ENCODE peak calls at places on chromosome 15, in ten cellular contexts. J is hepatocyte, E is tibial artery, F is OCI-LY7, M is fibroblast of lung, K is HepG2, V is mammary epithelial cell, C is brain microvascular endothelial cell, T is sigmoid colon, P is AG04450. O is an unnamed sample.

GRCh38 chr15:48102167-48102566 is 18.6 kb upstream of the SLC24A5 start:
- DNase-seq in P (no peak), M (no peak), K (no peak), T (no peak), F (no peak), V (no peak), J (no peak), C (no peak), E (no peak), O (no peak)

GRCh38 chr15:45550436-45550835 is 27.9 kb upstream of the SLC30A4 start:
- DNase-seq in M (peak; percentile 27), E (no peak), C (peak; percentile 15), P (no peak), J (no peak), K (no peak), V (peak; percentile 11), T (no peak), F (no peak), O (no peak)

GRCh38 chr15:88664151-88664778 is 25.4 kb downstream of the ISG20 start:
- DNase-seq in E (no peak), J (no peak), P (no peak), V (no peak), T (peak; percentile 55), C (no peak), M (peak; percentile 47), K (no peak), F (peak; percentile 73), O (peak; percentile 42)

GRCh38 chr15:58247803-58248503 is 109.8 kb downstream of the AQP9 start:
- DNase-seq in E (peak; percentile 88), K (no peak), F (no peak), P (no peak), J (no peak), C (no peak), T (no peak), V (no peak), M (no peak), O (no peak)

GRCh38 chr15:90037510-90037860 is 36.4 kb downstream of the ZNF710 start:
- DNase-seq in F (no peak), T (no peak), M (peak; percentile 39), V (no peak), J (no peak), K (peak; percentile 37), C (peak; percentile 70), E (no peak), P (peak; percentile 37), O (no peak)

GRCh38 chr15:85073556-85074194 is 92.0 kb downstream of the PDE8A start:
- DNase-seq in J (no peak), K (no peak), V (peak; percentile 55), P (no peak), E (no peak), F (no peak), C (peak; percentile 22), T (no peak), M (no peak), O (no peak)

GRCh38 chr15:48834756-48835155 is 23.9 kb upstream of the CEP152 start:
- DNase-seq in C (no peak), V (no peak), P (no peak), F (no peak), J (no peak), T (no peak), M (no peak), E (no peak), K (no peak), O (no peak)

GRCh38 chr15:81939604-81940440 is 106.0 kb downstream of the MEX3B start:
- DNase-seq in K (peak; percentile 19), E (no peak), V (peak; percentile 53), P (peak; percentile 24), C (peak; percentile 84), M (peak; percentile 80), F (peak; percentile 67), J (no peak), T (no peak), O (peak; percentile 45)

GRCh38 chr15:100198442-100198841 is 143.3 kb downstream of the ADAMTS17 start:
- DNase-seq in J (no peak), C (no peak), E (no peak), M (no peak), V (no peak), P (no peak), T (no peak), F (no peak), K (no peak), O (no peak)

GRCh38 chr15:35427091-35427490 is 118.9 kb downstream of the DPH6 start:
- DNase-seq in E (no peak), T (no peak), C (peak; percentile 58), K (no peak), F (no peak), P (peak; percentile 27), M (peak; percentile 78), J (peak; percentile 4), V (peak; percentile 46), O (no peak)

GRCh38 chr15:58066042-58066867 is 744 bp upstream of the ALDH1A2 start:
- DNase-seq in T (peak; percentile 71), V (peak; percentile 43), C (peak; percentile 6), E (peak; percentile 69), J (peak; percentile 87), F (peak; percentile 9), M (peak; percentile 43), K (peak; percentile 1), P (no peak), O (peak; percentile 48)

GRCh38 chr15:90497912-90498311 is 31.8 kb upstream of the CRTC3 start:
- DNase-seq in K (no peak), C (no peak), F (no peak), E (no peak), V (no peak), J (peak; percentile 64), P (no peak), M (no peak), T (no peak), O (peak; percentile 36)

GRCh38 chr15:88834211-88834812 is 31.1 kb downstream of the ACAN start:
- DNase-seq in P (no peak), C (peak; percentile 21), V (peak; percentile 81), M (peak; percentile 50), K (no peak), F (peak; percentile 16), E (peak; percentile 83), T (no peak), J (peak; percentile 59), O (peak; percentile 16)

GRCh38 chr15:89115547-89115946 is 27.3 kb downstream of the ABHD2 start:
- DNase-seq in T (no peak), J (peak; percentile 71), C (no peak), F (peak; percentile 32), P (no peak), E (peak; percentile 62), M (no peak), K (no peak), V (no peak), O (peak; percentile 94)

GRCh38 chr15:32099097-32099496 is 68.8 kb downstream of the CHRNA7 start:
- DNase-seq in M (no peak), V (no peak), P (no peak), J (no peak), K (no peak), T (no peak), E (no peak), C (no peak), F (no peak), O (no peak)

GRCh38 chr15:36965561-36966342 is 134.6 kb downstream of the MEIS2 start:
- DNase-seq in V (no peak), M (peak; percentile 21), E (no peak), F (no peak), P (no peak), K (no peak), T (no peak), C (no peak), J (no peak), O (no peak)

DNA sequence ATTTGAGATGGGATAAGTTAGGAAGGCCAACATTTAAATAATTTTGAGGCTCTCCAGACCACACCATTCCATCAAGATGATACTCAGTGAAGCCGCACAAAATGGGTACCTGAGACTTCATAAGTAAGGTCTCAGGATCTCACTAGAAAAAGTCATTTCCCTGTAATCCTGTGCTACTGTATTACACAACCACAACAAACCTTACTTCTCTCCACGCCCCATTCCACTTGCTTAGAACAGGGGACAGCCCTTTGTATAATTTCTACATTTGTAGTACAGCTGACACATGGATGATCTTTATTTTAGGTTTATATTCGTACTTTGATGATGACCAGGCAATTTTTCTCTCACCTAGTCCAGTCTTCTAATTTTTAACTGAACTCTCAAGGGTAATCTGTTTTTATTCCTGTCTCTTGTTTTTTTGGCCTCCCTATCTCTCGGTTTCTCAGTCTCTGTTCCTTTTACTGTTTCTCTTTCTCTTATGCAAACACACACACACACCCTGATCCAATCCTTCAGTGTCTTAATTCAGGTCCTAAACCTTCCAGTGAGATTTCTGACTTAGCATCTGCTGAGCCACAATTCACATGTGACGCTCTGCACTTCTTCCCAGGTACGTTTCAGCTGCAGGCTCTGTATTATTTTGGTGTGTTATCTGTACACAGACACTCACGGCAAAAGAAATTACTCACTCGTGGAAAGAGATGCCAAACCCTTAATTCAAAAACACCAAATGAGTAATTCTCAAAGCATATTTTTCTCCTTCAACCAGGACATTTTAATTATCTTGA is 223.2 kb upstream of the THBS1 start:
- DNase-seq in T (no peak), C (no peak), E (no peak), P (no peak), J (no peak), F (no peak), K (no peak), M (no peak), V (no peak), O (no peak)
- H3K27ac ChIP-seq in T (peak overlapping the region; percentile 61), C (no peak overlapping the region), E (peak overlapping the region; percentile 55), P (no peak overlapping the region), J (peak overlapping the region; percentile 59), F (no peak overlapping the region), K (no peak overlapping the region), M (no peak overlapping the region), V (no peak overlapping the region), O (no peak overlapping the region)

DNA sequence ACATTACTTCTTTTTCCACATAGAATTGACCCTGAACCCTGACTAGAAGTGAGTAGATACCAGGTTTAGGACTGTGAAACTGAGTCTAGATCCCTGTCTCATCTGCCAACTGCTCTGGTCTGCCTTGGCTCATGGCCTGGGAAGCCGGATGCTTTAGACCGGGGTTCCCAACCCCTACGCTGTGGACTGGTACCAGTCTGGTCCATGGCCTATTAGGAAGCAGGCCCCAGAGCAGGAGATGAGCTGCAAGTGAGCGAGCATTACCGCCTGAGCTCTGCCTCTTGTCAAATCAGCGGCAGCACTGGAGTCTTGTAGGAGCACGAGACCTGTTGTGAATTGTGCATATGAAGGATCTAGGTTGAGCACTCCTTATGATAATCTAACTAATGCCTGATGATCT is 734.2 kb downstream of the AGBL1 start:
- DNase-seq in F (no peak), T (no peak), E (no peak), J (no peak), C (no peak), K (no peak), V (no peak), M (no peak), P (no peak), O (no peak)
- H3K27ac ChIP-seq in F (no peak overlapping the region), T (no peak overlapping the region), E (no peak overlapping the region), J (no peak overlapping the region), C (no peak overlapping the region), K (no peak overlapping the region), V (no peak overlapping the region), M (no peak overlapping the region), P (no peak overlapping the region), O (no peak overlapping the region)

GRCh38 chr15:74174966-74175270 is 1.4 kb downstream of the ISLR start:
- DNase-seq in F (no peak), P (no peak), C (no peak), E (peak; percentile 76), V (no peak), J (no peak), M (no peak), T (no peak), K (no peak), O (no peak)
- H3K27ac ChIP-seq in F (no peak overlapping the region), P (no peak overlapping the region), C (no peak overlapping the region), E (peak overlapping the region; percentile 92), V (no peak overlapping the region), J (peak overlapping the region; percentile 95), M (no peak overlapping the region), T (peak overlapping the region; percentile 85), K (no peak overlapping the region), O (no peak overlapping the region)

GRCh38 chr15:62896380-62896866 is 146.1 kb upstream of the TPM1 start:
- DNase-seq in M (no peak), P (no peak), F (no peak), E (no peak), K (peak; percentile 39), C (peak; percentile 31), T (no peak), V (peak; percentile 86), J (no peak), O (no peak)
- H3K27ac ChIP-seq in M (peak overlapping the region; percentile 77), P (peak overlapping the region; percentile 100), F (no peak overlapping the region), E (peak overlapping the region; percentile 70), K (peak overlapping the region; percentile 63), C (peak overlapping the region; percentile 100), T (peak overlapping the region; percentile 85), V (peak overlapping the region; percentile 100), J (peak overlapping the region; percentile 91), O (peak overlapping the region; percentile 61)